ENCODE peak calls at places on chromosomes 4 and X, in six cellular contexts. Q, E, B, N, J and R are unnamed samples. For H3K9me3, the result is how much of the 10 kb centered on the place peaks cover.

GRCh38 chr4:11720292-11720691 is 291.6 kb upstream of the HS3ST1 start:
- DNase-seq in E (no peak), N (no peak), B (no peak), J (no peak), Q (peak), R (no peak)

GRCh38 chr4:106080376-106080775 is 185.1 kb downstream of the NPNT start:
- DNase-seq in Q (no peak), J (no peak), B (no peak), N (no peak), E (no peak), R (no peak)

GRCh38 chrX:16250296-16250695 is 83.0 kb downstream of the MAGEB17 start:
- DNase-seq in Q (no peak), B (no peak), N (no peak), E (no peak), J (no peak), R (no peak)

GRCh38 chr4:101236097-101236496 is 111.2 kb downstream of the PPP3CA start:
- DNase-seq in Q (no peak), B (no peak), J (no peak), N (no peak), E (no peak), R (no peak)

GRCh38 chrX:53266175-53266574 is 15.2 kb downstream of the IQSEC2 start:
- DNase-seq in B (no peak), E (no peak), Q (no peak), J (no peak), N (no peak), R (no peak)

GRCh38 chrX:71625471-71625870 is 7.2 kb upstream of the CXCR3 start:
- DNase-seq in Q (no peak), B (no peak), N (no peak), E (no peak), J (no peak), R (no peak)

GRCh38 chr4:31069151-31069550 is 349.0 kb downstream of the PCDH7 start:
- DNase-seq in Q (no peak), E (no peak), J (no peak), N (no peak), B (no peak), R (no peak)

GRCh38 chr4:119041951-119042560 is 93.6 kb upstream of the MYOZ2 start:
- DNase-seq in N (no peak), E (peak), B (no peak), J (no peak), Q (peak), R (no peak)

GRCh38 chr4:123776267-123776666 is 379.7 kb downstream of the SPRY1 start:
- DNase-seq in E (no peak), Q (no peak), J (no peak), N (no peak), B (no peak), R (no peak)

GRCh38 chrX:145821291-145821897 is 3.8 kb downstream of the SLITRK2 start:
- DNase-seq in N (no peak), B (no peak), J (no peak), Q (no peak), E (no peak), R (no peak)

GRCh38 chr4:127049506-127049905 is 583.3 kb upstream of the INTU start:
- DNase-seq in Q (no peak), E (no peak), N (no peak), J (no peak), B (no peak), R (no peak)

GRCh38 chr4:54784188-54784671 is 126.5 kb downstream of the KIT start:
- DNase-seq in J (peak), B (peak), N (peak), Q (no peak), E (peak), R (peak)

GRCh38 chr4:155707251-155707650 is 40.6 kb downstream of the GUCY1A1 start:
- DNase-seq in E (peak), N (no peak), B (peak), Q (no peak), J (no peak), R (no peak)

GRCh38 chr4:186039697-186040096 is 29.3 kb upstream of the TLR3 start:
- DNase-seq in J (no peak), Q (no peak), B (peak), E (peak), N (no peak), R (no peak)

GRCh38 chr4:55926610-55927009 is 22.1 kb upstream of the CEP135 start:
- DNase-seq in B (no peak), N (no peak), Q (no peak), J (no peak), E (no peak), R (no peak)

GRCh38 chrX:72306851-72307645 is 1.3 kb upstream of the CITED1 start:
- DNase-seq in B (peak), E (peak), J (peak), N (peak), Q (peak), R (no peak)

GRCh38 chr4:38154251-38154650 is 194.1 kb downstream of the PTTG2 start:
- DNase-seq in Q (no peak), B (no peak), N (no peak), J (no peak), E (no peak), R (no peak)

GRCh38 chrX:9919632-9920172 is 47.5 kb upstream of the CLDN34 start:
- DNase-seq in J (no peak), Q (no peak), E (no peak), B (no peak), N (no peak), R (no peak)

GRCh38 chr4:151045907-151046306 is 30.8 kb upstream of the LRBA start:
- DNase-seq in N (no peak), J (no peak), Q (no peak), E (no peak), B (no peak), R (no peak)

DNA sequence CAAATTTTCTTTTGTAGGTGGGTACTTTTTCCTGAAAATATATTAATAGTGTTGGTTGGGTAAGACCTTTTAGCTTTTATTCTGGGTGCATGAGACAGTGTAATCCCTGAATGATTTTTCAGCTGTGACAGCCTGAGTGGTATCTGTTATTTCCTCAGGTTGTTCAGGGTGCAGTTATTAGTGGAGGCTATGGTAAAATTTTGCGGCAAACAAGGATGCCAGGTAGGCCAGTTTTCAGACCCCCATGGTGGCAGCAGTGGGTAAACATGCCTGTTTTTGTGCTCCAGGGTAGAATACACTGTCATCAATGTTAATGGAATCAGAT is 47.9 kb upstream of the GRID2 start:
- DNase-seq in N (no peak), Q (no peak), B (no peak), E (no peak), J (no peak), R (no peak)
- H3K9me3 ChIP-seq in N (under half), Q (under half), B (under half), E (under half), J (under half), R (under half)

GRCh38 chr4:27685947-27686346 is 825.3 kb downstream of the STIM2 start:
- DNase-seq in N (no peak), E (no peak), B (no peak), Q (no peak), J (no peak), R (no peak)

DNA sequence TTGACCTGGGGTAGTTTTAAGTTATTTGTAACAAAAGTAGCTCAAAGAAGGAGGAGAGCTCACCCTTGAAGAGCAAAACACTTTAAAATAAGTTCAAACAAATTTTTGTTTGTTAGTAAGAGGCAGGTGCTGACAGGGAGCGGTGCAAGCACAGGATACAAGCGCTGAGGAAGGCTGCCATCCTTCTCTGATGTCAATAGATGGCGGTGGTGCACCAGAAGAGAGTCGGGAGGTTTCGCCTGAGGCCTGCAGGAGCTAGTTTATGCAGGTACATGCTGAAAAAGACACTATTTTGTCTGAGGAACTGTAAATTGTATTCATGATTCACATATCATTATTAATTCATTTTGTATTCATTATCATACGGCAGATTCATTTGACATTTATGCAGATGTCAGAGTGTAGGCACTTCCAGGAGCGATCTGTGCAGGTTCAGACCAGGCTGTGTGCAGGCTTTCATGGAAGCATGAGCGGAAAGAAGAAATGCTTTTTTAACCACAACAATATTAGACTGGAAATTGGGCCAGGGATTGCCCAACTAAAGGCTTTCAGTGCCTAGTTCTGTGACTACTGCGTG is 823.9 kb downstream of the STIM2 start:
- DNase-seq in Q (peak), E (no peak), B (peak), N (peak), J (no peak), R (no peak)
- TF ChIP-seq CTCF in Q (peak), E (peak), B (peak), N (peak), J (peak), R (peak)

DNA sequence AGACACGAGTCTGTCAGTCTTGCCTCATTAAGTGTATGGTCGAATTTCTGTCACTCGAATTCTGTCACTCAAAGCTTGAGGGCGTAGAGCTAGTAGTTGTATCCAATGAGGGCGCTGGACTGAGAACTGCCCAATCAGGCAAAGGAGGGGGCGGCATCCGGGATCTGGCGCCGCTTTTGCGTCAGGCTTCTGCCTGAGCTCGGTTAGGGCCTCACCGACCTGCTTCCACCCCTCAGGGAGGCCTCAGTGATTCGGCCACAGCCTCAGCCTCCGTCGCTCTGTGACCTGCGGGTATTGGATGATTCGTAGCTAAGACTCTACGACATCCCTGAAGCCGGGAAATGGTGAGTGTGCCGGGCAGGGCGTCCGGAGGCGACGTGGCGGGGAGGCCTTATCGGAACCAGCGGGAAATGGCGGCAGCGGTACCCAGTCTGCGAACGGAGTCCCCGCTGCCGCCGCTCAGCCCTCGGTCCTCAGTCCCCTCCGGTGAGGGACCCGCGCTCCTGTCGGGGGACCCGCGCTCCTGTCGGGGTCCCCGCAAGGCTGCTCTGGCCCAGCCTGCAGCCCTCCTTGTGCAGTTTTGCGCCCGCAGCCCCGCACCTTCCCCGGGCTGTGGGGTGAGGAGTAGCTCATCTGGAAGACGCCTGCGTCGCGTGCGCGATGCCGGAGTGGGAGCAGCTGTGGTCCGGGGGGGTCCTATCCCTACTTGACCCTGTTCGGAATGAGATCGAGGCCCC is 88.3 kb downstream of the ZNF718 start:
- DNase-seq in Q (peak), J (peak), N (peak), E (peak), B (peak), R (no peak)
- H3K9me3 ChIP-seq in Q (under half), J (under half), N (under half), E (under half), B (half or more), R (under half)

GRCh38 chr4:175971393-175972179 is 94.1 kb upstream of the WDR17 start:
- DNase-seq in J (no peak), N (no peak), E (no peak), B (no peak), Q (no peak), R (no peak)
- TF ChIP-seq CTCF in J (no peak), N (no peak), E (no peak), B (no peak), Q (no peak), R (no peak)

GRCh38 chrX:144531877-144532276 is 648.0 kb downstream of the UBE2NL start:
- DNase-seq in N (no peak), B (no peak), Q (no peak), J (no peak), E (no peak), R (no peak)
- H3K9me3 ChIP-seq in N (under half), B (under half), Q (under half), J (under half), E (under half), R (under half)

GRCh38 chr4:102988429-102989020 is 31.0 kb downstream of the SLC9B1 start:
- DNase-seq in B (no peak), J (no peak), N (no peak), E (no peak), Q (no peak), R (no peak)
- TF ChIP-seq CTCF in B (no peak), J (no peak), N (no peak), E (no peak), Q (no peak), R (no peak)

GRCh38 chr4:113997206-113997605 is 17.8 kb upstream of the ARSJ start:
- DNase-seq in B (no peak), J (no peak), E (no peak), N (no peak), Q (peak), R (no peak)

GRCh38 chr4:113998026-113998425 is 18.6 kb upstream of the ARSJ start:
- DNase-seq in Q (no peak), B (no peak), E (no peak), N (no peak), J (no peak), R (no peak)

GRCh38 chr4:113996599-113997177 is 17.2 kb upstream of the ARSJ start:
- DNase-seq in E (no peak), J (no peak), B (no peak), Q (peak), N (no peak), R (no peak)

GRCh38 chr4:113998531-113998930 is 19.1 kb upstream of the ARSJ start:
- DNase-seq in Q (no peak), B (no peak), N (no peak), J (no peak), E (no peak), R (no peak)
- H3K9me3 ChIP-seq in Q (under half), B (under half), N (under half), J (under half), E (under half), R (under half)

GRCh38 chr4:21848001-21848400 is 100.6 kb downstream of the KCNIP4 start:
- DNase-seq in B (no peak), Q (no peak), E (no peak), N (no peak), J (no peak), R (no peak)
- TF ChIP-seq CTCF in B (no peak), Q (no peak), E (no peak), N (no peak), J (no peak), R (no peak)